ENCODE peak calls at places on chromosome 5, in eight cellular contexts. One of them, this sample, is unnamed.

GRCh38 chr5:56941981-56942380 is 9.9 kb downstream of the MIER3 start:
- DNase-seq in T47D: no peak
- DNase-seq in Jurkat, Clone E6-1: no peak
- DNase-seq in natural killer cell: no peak
- DNase-seq in stomach: no peak
- DNase-seq in AG04450: peak
- DNase-seq in endothelial cell: no peak
- DNase-seq in NCI-H1092 treated with DMSO at 0.1 percent for 48 hours: no peak
- DNase-seq in this sample: no peak

GRCh38 chr5:125612356-125613149 is 810.7 kb upstream of the GRAMD2B start:
- DNase-seq in AG04450: no peak
- DNase-seq in T47D: peak
- DNase-seq in Jurkat, Clone E6-1: no peak
- DNase-seq in stomach: no peak
- DNase-seq in natural killer cell: no peak
- DNase-seq in NCI-H1092 treated with DMSO at 0.1 percent for 48 hours: peak
- DNase-seq in endothelial cell: no peak
- DNase-seq in this sample: peak

GRCh38 chr5:141507387-141508091 is 18.7 kb downstream of the PCDHGC5 start:
- DNase-seq in stomach: no peak
- DNase-seq in AG04450: peak
- DNase-seq in endothelial cell: no peak
- DNase-seq in Jurkat, Clone E6-1: no peak
- DNase-seq in natural killer cell: no peak
- DNase-seq in T47D: no peak
- DNase-seq in NCI-H1092 treated with DMSO at 0.1 percent for 48 hours: no peak
- DNase-seq in this sample: peak

GRCh38 chr5:135242496-135243193 is 156.4 kb downstream of the MACROH2A1 start:
- DNase-seq in stomach: peak
- DNase-seq in NCI-H1092 treated with DMSO at 0.1 percent for 48 hours: no peak
- DNase-seq in AG04450: no peak
- DNase-seq in endothelial cell: no peak
- DNase-seq in Jurkat, Clone E6-1: no peak
- DNase-seq in natural killer cell: peak
- DNase-seq in T47D: no peak
- DNase-seq in this sample: no peak

GRCh38 chr5:96090205-96090604 is 128.6 kb upstream of the ELL2 start:
- DNase-seq in stomach: no peak
- DNase-seq in NCI-H1092 treated with DMSO at 0.1 percent for 48 hours: no peak
- DNase-seq in T47D: no peak
- DNase-seq in endothelial cell: no peak
- DNase-seq in Jurkat, Clone E6-1: no peak
- DNase-seq in natural killer cell: no peak
- DNase-seq in AG04450: no peak
- DNase-seq in this sample: no peak

GRCh38 chr5:87393331-87393730 is 19.4 kb downstream of the CCNH start:
- DNase-seq in AG04450: peak
- DNase-seq in endothelial cell: no peak
- DNase-seq in stomach: no peak
- DNase-seq in NCI-H1092 treated with DMSO at 0.1 percent for 48 hours: no peak
- DNase-seq in natural killer cell: no peak
- DNase-seq in Jurkat, Clone E6-1: no peak
- DNase-seq in T47D: no peak
- DNase-seq in this sample: no peak

GRCh38 chr5:33212439-33212838 is 228.3 kb upstream of the TARS1 start:
- DNase-seq in AG04450: no peak
- DNase-seq in stomach: no peak
- DNase-seq in endothelial cell: no peak
- DNase-seq in Jurkat, Clone E6-1: no peak
- DNase-seq in NCI-H1092 treated with DMSO at 0.1 percent for 48 hours: no peak
- DNase-seq in natural killer cell: no peak
- DNase-seq in T47D: no peak
- DNase-seq in this sample: no peak

GRCh38 chr5:7850241-7850532 is 746 bp downstream of the CFAP90 start:
- DNase-seq in natural killer cell: no peak
- DNase-seq in T47D: no peak
- DNase-seq in endothelial cell: no peak
- DNase-seq in AG04450: no peak
- DNase-seq in Jurkat, Clone E6-1: no peak
- DNase-seq in NCI-H1092 treated with DMSO at 0.1 percent for 48 hours: peak
- DNase-seq in stomach: no peak
- DNase-seq in this sample: no peak

GRCh38 chr5:111774525-111774924 is 17.5 kb upstream of the NREP start:
- DNase-seq in T47D: peak
- DNase-seq in endothelial cell: no peak
- DNase-seq in Jurkat, Clone E6-1: peak
- DNase-seq in AG04450: no peak
- DNase-seq in natural killer cell: no peak
- DNase-seq in stomach: peak
- DNase-seq in NCI-H1092 treated with DMSO at 0.1 percent for 48 hours: no peak
- DNase-seq in this sample: no peak

GRCh38 chr5:42889311-42889933 is 77.7 kb upstream of the SELENOP start:
- DNase-seq in endothelial cell: peak
- DNase-seq in T47D: peak
- DNase-seq in Jurkat, Clone E6-1: peak
- DNase-seq in natural killer cell: peak
- DNase-seq in stomach: peak
- DNase-seq in AG04450: peak
- DNase-seq in NCI-H1092 treated with DMSO at 0.1 percent for 48 hours: peak
- DNase-seq in this sample: peak

This sample was measured in BE2C.